ENCODE peak calls at places on chromosomes 5 and 9, in five cellular contexts. N is nucleus accumbens; F is ACHN; C is neuronal stem cell; G is activated CD4-positive, alpha-beta T cell treated with anti-CD3 and anti-CD28 coated beads, Interleukin-2, amount 50 U/mL, for 48 hours. S is an unnamed sample.

GRCh38 chr5:95518417-95518816 is 36.4 kb downstream of the SKIC3 start:
- DNase-seq in G (no peak), C (no peak), F (no peak), N (no peak), S (no peak)

GRCh38 chr9:35669331-35670145 is 4.2 kb upstream of the CA9 start:
- DNase-seq in G (no peak), F (peak; percentile 72), N (no peak), C (no peak), S (no peak)

GRCh38 chr9:109417585-109418544 is 80.2 kb downstream of the PTPN3 start:
- DNase-seq in C (no peak), G (no peak), N (no peak), F (no peak), S (no peak)

GRCh38 chr5:160604484-160604883 is 182.8 kb downstream of the PTTG1 start:
- DNase-seq in N (no peak), F (no peak), G (no peak), C (no peak), S (no peak)

GRCh38 chr5:157232706-157233105 is 33.2 kb upstream of the CYFIP2 start:
- DNase-seq in G (no peak), C (no peak), N (no peak), F (no peak), S (no peak)

GRCh38 chr5:1519631-1520141 is 4.1 kb downstream of the LPCAT1 start:
- DNase-seq in N (no peak), F (no peak), G (no peak), C (no peak), S (no peak)

GRCh38 chr5:141743652-141744333 is 61.8 kb upstream of the ARAP3 start:
- DNase-seq in N (no peak), C (no peak), G (no peak), F (no peak), S (no peak)

GRCh38 chr9:92414566-92414965 is 9.7 kb downstream of the OMD start:
- DNase-seq in G (no peak), N (no peak), C (no peak), F (no peak), S (no peak)

GRCh38 chr9:15246243-15246642 is 60.8 kb downstream of the TTC39B start:
- DNase-seq in N (no peak), G (no peak), F (no peak), C (no peak), S (no peak)

GRCh38 chr9:133707761-133708122 is 30.4 kb downstream of the SARDH start:
- DNase-seq in F (no peak), N (no peak), C (no peak), G (no peak), S (no peak)

GRCh38 chr5:98942849-98943248 is 14.0 kb upstream of the CHD1 start:
- DNase-seq in N (no peak), F (no peak), C (no peak), G (no peak), S (no peak)

GRCh38 chr5:24643880-24644279 is 898 bp downstream of the CDH10 start:
- DNase-seq in C (no peak), F (no peak), G (no peak), N (no peak), S (no peak)

GRCh38 chr5:160774646-160775313 is 77.2 kb downstream of the ATP10B start:
- DNase-seq in G (no peak), C (peak; percentile 27), N (no peak), F (no peak), S (no peak)

GRCh38 chr9:78769684-78770083 is 472.8 kb downstream of the PSAT1 start:
- DNase-seq in C (no peak), G (no peak), F (no peak), N (no peak), S (no peak)

GRCh38 chr5:110262754-110263153 is 463.7 kb downstream of the TMEM232 start:
- DNase-seq in N (no peak), C (no peak), F (no peak), G (no peak), S (no peak)

GRCh38 chr5:168128556-168128955 is 162.9 kb upstream of the WWC1 start:
- DNase-seq in F (no peak), G (no peak), C (no peak), N (no peak), S (no peak)

GRCh38 chr9:33211695-33212393 is 28.1 kb upstream of the SPINK4 start:
- DNase-seq in C (no peak), N (no peak), F (no peak), G (no peak), S (no peak)

GRCh38 chr5:142115937-142116614 is 7.5 kb downstream of the NDFIP1 start:
- DNase-seq in C (no peak), F (no peak), G (no peak), N (no peak), S (no peak)

GRCh38 chr5:16740476-16740875 is 123.7 kb upstream of the RETREG1 start:
- DNase-seq in G (no peak), C (no peak), N (no peak), F (no peak), S (no peak)